ENCODE peak calls at places on chromosomes 16 and 17, in four cellular contexts. One of them, this sample, is unnamed.
A peak's percentile ranks its signal among the peaks of the same experiment; 100 is the strongest.

GRCh38 chr16:13453938-13454553 is 465.9 kb upstream of the ERCC4 start:
- DNase-seq in D721Med: no peak
- DNase-seq in lower lobe of right lung: no peak
- DNase-seq in ascending aorta: no peak
- DNase-seq in this sample: no peak

GRCh38 chr16:57537194-57537505 is 779 bp upstream of the CCDC102A start:
- DNase-seq in D721Med: no peak
- DNase-seq in lower lobe of right lung: no peak
- DNase-seq in ascending aorta: no peak
- DNase-seq in this sample: no peak

GRCh38 chr17:50269477-50270429 is 4.5 kb upstream of the TMEM92 start:
- DNase-seq in D721Med: peak; percentile 62
- DNase-seq in lower lobe of right lung: peak; percentile 80
- DNase-seq in ascending aorta: no peak
- DNase-seq in this sample: peak; percentile 73

GRCh38 chr16:57343131-57343731 is 15.4 kb upstream of the CCL22 start:
- DNase-seq in D721Med: no peak
- DNase-seq in lower lobe of right lung: peak; percentile 58
- DNase-seq in ascending aorta: no peak
- DNase-seq in this sample: no peak

GRCh38 chr16:78606572-78606971 is 507.1 kb downstream of the WWOX start:
- DNase-seq in D721Med: no peak
- DNase-seq in lower lobe of right lung: no peak
- DNase-seq in ascending aorta: no peak
- DNase-seq in this sample: no peak

GRCh38 chr16:11131706-11132105 is 124.3 kb downstream of the SOCS1 start:
- DNase-seq in D721Med: no peak
- DNase-seq in lower lobe of right lung: no peak
- DNase-seq in ascending aorta: no peak
- DNase-seq in this sample: no peak

GRCh38 chr16:24875466-24875865 is 29.7 kb downstream of the SLC5A11 start:
- DNase-seq in D721Med: no peak
- DNase-seq in lower lobe of right lung: no peak
- DNase-seq in ascending aorta: no peak
- DNase-seq in this sample: no peak

GRCh38 chr16:87350031-87350430 is 32.8 kb upstream of the C16orf95 start:
- DNase-seq in D721Med: no peak
- DNase-seq in lower lobe of right lung: no peak
- DNase-seq in ascending aorta: no peak
- DNase-seq in this sample: no peak

GRCh38 chr16:82584553-82585152 is 42.1 kb upstream of the CDH13 start:
- DNase-seq in D721Med: no peak
- DNase-seq in lower lobe of right lung: no peak
- DNase-seq in ascending aorta: no peak
- DNase-seq in this sample: no peak

GRCh38 chr17:46942441-46943217 is 19.7 kb downstream of the GOSR2 start:
- DNase-seq in D721Med: peak; percentile 92
- DNase-seq in lower lobe of right lung: peak; percentile 71
- DNase-seq in ascending aorta: no peak
- DNase-seq in this sample: no peak

GRCh38 chr17:72424505-72425117 is 303.8 kb downstream of the SOX9 start:
- DNase-seq in D721Med: no peak
- DNase-seq in lower lobe of right lung: no peak
- DNase-seq in ascending aorta: no peak
- DNase-seq in this sample: no peak

GRCh38 chr17:43578699-43579569 is 32.8 kb upstream of the ETV4 start:
- DNase-seq in D721Med: no peak
- DNase-seq in lower lobe of right lung: no peak
- DNase-seq in ascending aorta: no peak
- DNase-seq in this sample: no peak

GRCh38 chr17:41049110-41049509 is 2.0 kb upstream of the KRTAP2-1 start:
- DNase-seq in D721Med: no peak
- DNase-seq in lower lobe of right lung: no peak
- DNase-seq in ascending aorta: no peak
- DNase-seq in this sample: no peak

GRCh38 chr17:81238490-81238814 is 403 bp downstream of the TEPSIN start:
- DNase-seq in D721Med: no peak
- DNase-seq in lower lobe of right lung: no peak
- DNase-seq in ascending aorta: no peak
- DNase-seq in this sample: no peak

GRCh38 chr16:50719401-50720337 is 22.2 kb upstream of the CYLD start:
- DNase-seq in D721Med: no peak
- DNase-seq in lower lobe of right lung: no peak
- DNase-seq in ascending aorta: no peak
- DNase-seq in this sample: no peak

GRCh38 chr17:73365203-73365933 is 53.6 kb upstream of the CDC42EP4 start:
- DNase-seq in D721Med: no peak
- DNase-seq in lower lobe of right lung: no peak
- DNase-seq in ascending aorta: no peak
- DNase-seq in this sample: no peak

GRCh38 chr16:46961373-46962353 is 11.8 kb downstream of the DNAJA2 start:
- DNase-seq in D721Med: no peak
- DNase-seq in lower lobe of right lung: no peak
- DNase-seq in ascending aorta: no peak
- DNase-seq in this sample: no peak

GRCh38 chr17:57394375-57394774 is 138.1 kb downstream of the MSI2 start:
- DNase-seq in D721Med: no peak
- DNase-seq in lower lobe of right lung: no peak
- DNase-seq in ascending aorta: no peak
- DNase-seq in this sample: no peak

GRCh38 chr16:78348886-78349285 is 249.4 kb downstream of the WWOX start:
- DNase-seq in D721Med: no peak
- DNase-seq in lower lobe of right lung: no peak
- DNase-seq in ascending aorta: no peak
- DNase-seq in this sample: no peak

GRCh38 chr17:49616546-49617205 is 41.0 kb downstream of the NXPH3 start:
- DNase-seq in D721Med: no peak
- DNase-seq in lower lobe of right lung: no peak
- DNase-seq in ascending aorta: no peak
- DNase-seq in this sample: no peak

GRCh38 chr17:1122681-1123396 is 56.9 kb downstream of the ABR start:
- DNase-seq in D721Med: peak; percentile 81
- DNase-seq in lower lobe of right lung: peak; percentile 86
- DNase-seq in ascending aorta: no peak
- DNase-seq in this sample: no peak

GRCh38 chr16:80084614-80085013 is 456.2 kb upstream of the DYNLRB2 start:
- DNase-seq in D721Med: no peak
- DNase-seq in lower lobe of right lung: no peak
- DNase-seq in ascending aorta: no peak
- DNase-seq in this sample: peak; percentile 16

GRCh38 chr16:76970745-76971099 is 220.3 kb upstream of the MON1B start:
- DNase-seq in D721Med: no peak
- DNase-seq in lower lobe of right lung: no peak
- DNase-seq in ascending aorta: no peak
- DNase-seq in this sample: no peak

GRCh38 chr16:15714393-15715172 is 64.5 kb downstream of the NDE1 start:
- DNase-seq in D721Med: no peak
- DNase-seq in lower lobe of right lung: no peak
- DNase-seq in ascending aorta: no peak
- DNase-seq in this sample: no peak

GRCh38 chr16:11588321-11589244 is 1.9 kb upstream of the LITAF start:
- DNase-seq in D721Med: no peak
- DNase-seq in lower lobe of right lung: no peak
- DNase-seq in ascending aorta: no peak
- DNase-seq in this sample: no peak

GRCh38 chr16:27374231-27374793 is 27.7 kb upstream of the IL21R start:
- DNase-seq in D721Med: no peak
- DNase-seq in lower lobe of right lung: no peak
- DNase-seq in ascending aorta: no peak
- DNase-seq in this sample: no peak

This sample was measured in brain pericyte.